ENCODE peak calls at places on chromosomes 3 and 15, in four cellular contexts. Y is GM12878, W is A549, P is HepG2. K is an unnamed sample. For H3K4me1, the result is how much of the 10 kb centered on the place peaks cover.

GRCh38 chr3:11591401-11592266 is 52.1 kb downstream of the VGLL4 start:
- DNase-seq in Y (no peak), W (no peak), P (peak), K (no peak)

GRCh38 chr3:69248394-69248793 is 126.0 kb upstream of the LMOD3 start:
- DNase-seq in Y (no peak), W (no peak), P (peak), K (no peak)

GRCh38 chr15:85558747-85559327 is 178.4 kb downstream of the AKAP13 start:
- DNase-seq in Y (no peak), W (no peak), P (no peak), K (no peak)

GRCh38 chr3:59127071-59127470 is 77.2 kb upstream of the CFAP20DC start:
- DNase-seq in Y (no peak), W (peak), P (no peak), K (peak)

GRCh38 chr3:31862861-31863260 is 118.2 kb downstream of the OSBPL10 start:
- DNase-seq in Y (no peak), W (no peak), P (no peak), K (no peak)

GRCh38 chr3:132445812-132446211 is 28.5 kb downstream of the DNAJC13 start:
- DNase-seq in Y (no peak), W (peak), P (no peak), K (no peak)

GRCh38 chr3:195240171-195240701 is 30.7 kb downstream of the XXYLT1 start:
- DNase-seq in Y (no peak), W (no peak), P (peak), K (no peak)

GRCh38 chr3:149542375-149543312 is 68.1 kb downstream of the TM4SF4 start:
- DNase-seq in Y (no peak), W (peak), P (no peak), K (no peak)

GRCh38 chr3:171563298-171563697 is 103.1 kb upstream of the TNIK start:
- DNase-seq in Y (no peak), W (no peak), P (no peak), K (no peak)

GRCh38 chr15:35305906-35306305 is 220.8 kb upstream of the NANOGP8 start:
- DNase-seq in Y (no peak), W (peak), P (no peak), K (no peak)

GRCh38 chr3:104388624-104389023 is 978.1 kb upstream of the ALCAM start:
- DNase-seq in Y (no peak), W (no peak), P (no peak), K (no peak)

GRCh38 chr3:187104956-187105355 is 34.3 kb downstream of the RPL39L start:
- DNase-seq in Y (no peak), W (no peak), P (no peak), K (no peak)

GRCh38 chr3:171646357-171647133 is 163.7 kb downstream of the PLD1 start:
- DNase-seq in Y (no peak), W (peak), P (peak), K (peak)

GRCh38 chr3:24512564-24513197 is 18.0 kb upstream of the THRB start:
- DNase-seq in Y (no peak), W (no peak), P (no peak), K (no peak)

GRCh38 chr3:177905895-177906511 is 630.2 kb upstream of the KCNMB2 start:
- DNase-seq in Y (no peak), W (peak), P (no peak), K (no peak)

GRCh38 chr3:24096695-24097290 is 151.7 kb downstream of the NR1D2 start:
- DNase-seq in Y (no peak), W (no peak), P (no peak), K (no peak)

GRCh38 chr3:172394692-172395091 is 53.6 kb downstream of the GHSR start:
- DNase-seq in Y (no peak), W (no peak), P (no peak), K (no peak)

GRCh38 chr3:51977449-51978142 is 2.7 kb downstream of the ABHD14A start:
- DNase-seq in Y (no peak), W (no peak), P (no peak), K (no peak)

GRCh38 chr3:179716226-179716625 is 63.4 kb downstream of the USP13 start:
- DNase-seq in Y (no peak), W (no peak), P (no peak), K (no peak)

GRCh38 chr3:179717219-179717618 is 64.4 kb downstream of the USP13 start:
- DNase-seq in Y (no peak), W (no peak), P (no peak), K (no peak)

GRCh38 chr3:179716811-179717210 is 64.0 kb downstream of the USP13 start:
- DNase-seq in Y (no peak), W (no peak), P (no peak), K (no peak)

GRCh38 chr3:179715582-179715981 is 62.7 kb downstream of the USP13 start:
- DNase-seq in Y (no peak), W (no peak), P (no peak), K (no peak)

DNA sequence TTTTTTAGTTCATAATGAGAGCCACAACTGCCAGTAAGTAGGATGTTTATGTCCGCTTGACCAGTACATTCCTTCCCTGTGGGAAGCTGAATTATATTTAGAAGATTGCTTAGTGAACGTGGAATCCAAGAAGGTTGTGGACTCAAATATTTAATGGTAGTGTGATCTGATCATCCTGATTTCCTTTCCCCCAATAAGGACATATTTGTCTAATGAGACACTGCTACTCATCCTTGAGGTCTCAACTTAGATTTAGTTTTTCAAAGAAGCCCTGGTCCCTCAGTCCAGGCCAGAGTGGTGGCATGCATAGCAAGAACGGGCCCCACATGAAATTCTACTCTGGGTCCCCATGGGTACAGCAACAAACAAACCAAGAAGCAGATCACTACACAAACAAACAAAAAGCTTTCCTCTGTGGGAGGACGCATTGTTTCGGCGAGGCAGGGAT is 60.8 kb downstream of the USP13 start:
- DNase-seq in Y (no peak), W (no peak), P (no peak), K (no peak)
- TF ChIP-seq PBX3 in Y (no peak), W (no peak), P (no peak), K (peak)

DNA sequence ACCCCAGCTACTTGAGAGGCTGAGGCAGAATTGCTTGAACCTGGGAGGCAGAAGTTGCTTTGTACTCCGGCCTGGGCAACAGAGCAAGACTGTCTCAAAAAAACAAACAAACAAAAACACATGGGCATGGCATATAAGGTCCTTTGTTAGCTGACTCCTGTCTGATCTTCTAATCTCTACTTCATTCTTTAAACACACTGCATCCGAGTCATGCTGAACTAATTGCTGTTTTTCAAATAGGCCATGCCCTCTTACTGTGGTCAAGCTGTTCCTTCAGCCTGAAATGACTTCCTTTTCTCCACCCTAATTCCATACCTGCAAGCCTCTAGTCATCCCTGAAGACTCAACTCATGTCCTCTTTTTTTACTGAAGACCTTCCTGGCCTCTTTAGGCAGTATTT is 22.3 kb upstream of the SLMAP start:
- DNase-seq in Y (no peak), W (no peak), P (no peak), K (no peak)
- H3K4me1 ChIP-seq in Y (under half), W (under half), P (under half), K (under half)

GRCh38 chr15:64686130-64686735 is 89.2 kb downstream of the RBPMS2 start:
- DNase-seq in Y (no peak), W (peak), P (peak), K (peak)
- TF ChIP-seq PBX3 in Y (no peak), W (no peak), P (no peak), K (no peak)

GRCh38 chr15:31340591-31340990 is 14.0 kb downstream of the KLF13 start:
- DNase-seq in Y (no peak), W (no peak), P (no peak), K (no peak)
- H3K4me1 ChIP-seq in Y (half or more), W (under half), P (half or more), K (under half)

DNA sequence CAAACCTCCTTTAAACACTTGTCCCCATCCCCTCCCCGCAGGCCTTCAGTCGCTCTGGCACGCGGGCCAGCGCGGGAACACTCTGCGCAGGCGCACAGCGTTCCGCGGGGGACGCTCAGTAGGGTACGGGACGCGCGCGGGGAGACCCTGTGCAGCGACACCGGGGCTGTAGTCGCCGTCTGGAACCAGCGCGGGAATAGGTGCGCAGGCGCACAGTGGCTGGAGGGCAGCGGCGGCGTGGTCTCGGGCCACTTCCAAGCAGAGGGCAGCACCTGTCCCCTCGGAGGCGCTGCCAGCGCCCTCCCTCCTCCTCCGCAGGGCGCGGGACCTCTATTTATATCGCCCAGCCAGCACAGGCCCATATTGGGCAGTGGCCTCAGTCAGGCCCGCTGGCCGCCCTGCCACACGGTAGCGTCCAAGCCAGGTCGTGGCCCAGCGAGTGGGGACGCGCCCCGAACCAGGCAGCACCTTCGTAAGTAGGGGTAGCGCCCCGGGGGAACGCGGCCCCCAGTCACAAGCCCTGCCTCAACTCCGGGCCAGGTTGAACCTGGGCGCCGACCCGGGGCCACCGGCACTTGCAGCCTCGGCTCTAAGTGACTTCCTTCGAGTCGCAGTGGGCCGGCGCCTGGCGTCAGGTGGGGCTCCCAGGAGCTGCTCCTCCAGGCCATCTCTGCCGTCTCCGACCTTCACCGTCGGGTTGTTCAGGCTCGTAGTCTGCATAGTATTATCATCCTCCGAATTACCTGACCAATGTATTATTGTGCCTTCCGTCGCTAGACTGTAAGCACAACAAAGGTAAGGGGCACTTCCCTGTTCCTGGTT is at the start of gene KBTBD12:
- DNase-seq in Y (no peak), W (no peak), P (no peak), K (no peak)
- TF ChIP-seq PBX3 in Y (no peak), W (no peak), P (no peak), K (no peak)

GRCh38 chr15:42089942-42090341 is 4.4 kb downstream of the PLA2G4D start:
- DNase-seq in Y (no peak), W (no peak), P (no peak), K (no peak)
- H3K4me1 ChIP-seq in Y (under half), W (under half), P (half or more), K (under half)

GRCh38 chr3:152069871-152070270 is 196.4 kb downstream of the SUCNR1 start:
- DNase-seq in Y (no peak), W (no peak), P (no peak), K (no peak)
- TF ChIP-seq PBX3 in Y (no peak), W (no peak), P (no peak), K (no peak)

K was measured in SK-N-SH.